ENCODE peak calls at places on chromosome 16, in four cellular contexts. J, M, O and X are unnamed samples.

GRCh38 chr16:89209522-89210044 is 7.9 kb upstream of the ZNF778 start:
- DNase-seq in M (no peak), O (no peak), J (no peak), X (no peak)

GRCh38 chr16:84225126-84225525 is 14.7 kb downstream of the KCNG4 start:
- DNase-seq in M (no peak), O (no peak), J (no peak), X (no peak)

GRCh38 chr16:22683730-22684280 is 130.2 kb upstream of the HS3ST2 start:
- DNase-seq in J (no peak), O (no peak), M (no peak), X (no peak)

GRCh38 chr16:87850009-87851006 is 19.0 kb downstream of the SLC7A5 start:
- DNase-seq in J (peak), O (no peak), M (peak), X (no peak)

GRCh38 chr16:68786685-68787418 is 49.8 kb downstream of the CDH1 start:
- DNase-seq in O (peak), J (no peak), M (peak), X (no peak)

GRCh38 chr16:73232555-73233422 is 184.9 kb upstream of the ZFHX3 start:
- DNase-seq in M (no peak), O (peak), J (no peak), X (no peak)

GRCh38 chr16:17350212-17350611 is 120.5 kb downstream of the XYLT1 start:
- DNase-seq in J (no peak), M (peak), O (no peak), X (no peak)

GRCh38 chr16:89981414-89981813 is 32.9 kb downstream of the DEF8 start:
- DNase-seq in J (no peak), M (no peak), O (no peak), X (no peak)

GRCh38 chr16:2852003-2852730 is 5.8 kb downstream of the PRSS22 start:
- DNase-seq in O (no peak), M (no peak), J (no peak), X (no peak)

GRCh38 chr16:85420501-85421337 is 192.4 kb upstream of the GSE1 start:
- DNase-seq in O (peak), M (peak), J (peak), X (peak)

GRCh38 chr16:2842340-2843000 is 12.4 kb downstream of the ZG16B start:
- DNase-seq in O (no peak), M (peak), J (peak), X (no peak)

GRCh38 chr16:56673916-56674315 is 4.3 kb downstream of the MT1H start:
- DNase-seq in M (peak), J (no peak), O (peak), X (peak)

GRCh38 chr16:68665501-68665900 is 20.4 kb downstream of the CDH3 start:
- DNase-seq in J (no peak), M (peak), O (peak), X (no peak)

GRCh38 chr16:19812986-19813385 is 71.7 kb downstream of the GPRC5B start:
- DNase-seq in M (no peak), O (no peak), J (no peak), X (no peak)

GRCh38 chr16:65249768-65250167 is 127.9 kb upstream of the CDH11 start:
- DNase-seq in O (no peak), M (peak), J (peak), X (no peak)

GRCh38 chr16:31331141-31331764 is 23.7 kb upstream of the ITGAX start:
- DNase-seq in M (no peak), O (no peak), J (no peak), X (no peak)

GRCh38 chr16:70348991-70349390 is 2.3 kb downstream of the DDX19A start:
- DNase-seq in O (no peak), M (peak), J (no peak), X (no peak)

GRCh38 chr16:31713945-31714898 is 159.4 kb upstream of the ZNF267 start:
- DNase-seq in O (peak), M (peak), J (no peak), X (no peak)

GRCh38 chr16:74999208-74999682 is 421 bp downstream of the ZNRF1 start:
- DNase-seq in M (peak), J (peak), O (no peak), X (no peak)

GRCh38 chr16:85162478-85163277 is 50.4 kb upstream of the CIBAR2 start:
- DNase-seq in J (peak), M (peak), O (no peak), X (no peak)

GRCh38 chr16:4098496-4098895 is 17.7 kb downstream of the ADCY9 start:
- DNase-seq in O (no peak), M (no peak), J (no peak), X (no peak)

GRCh38 chr16:49788505-49788904 is 67.4 kb downstream of the ZNF423 start:
- DNase-seq in O (no peak), J (peak), M (peak), X (no peak)

GRCh38 chr16:67528222-67528869 is at the start of gene RIPOR1:
- DNase-seq in M (peak), O (no peak), J (peak), X (peak)

GRCh38 chr16:55297910-55298175 is 26.2 kb upstream of the IRX6 start:
- DNase-seq in M (peak), J (no peak), O (peak), X (no peak)

GRCh38 chr16:80463303-80463702 is 77.5 kb upstream of the DYNLRB2 start:
- DNase-seq in J (no peak), O (no peak), M (no peak), X (no peak)

GRCh38 chr16:50209548-50210265 is 56.6 kb downstream of the TENT4B start:
- DNase-seq in M (no peak), J (peak), O (no peak), X (peak)

GRCh38 chr16:71775949-71776348 is 32.7 kb downstream of the AP1G1 start:
- DNase-seq in M (no peak), J (no peak), O (no peak), X (peak)

GRCh38 chr16:75188832-75189477 is 18.0 kb downstream of the CTRB2 start:
- DNase-seq in J (no peak), O (peak), M (no peak), X (no peak)

GRCh38 chr16:87707097-87707496 is 58.7 kb downstream of the KLHDC4 start:
- DNase-seq in O (no peak), M (no peak), J (no peak), X (no peak)

GRCh38 chr16:19871721-19872120 is 12.9 kb downstream of the GPRC5B start:
- DNase-seq in M (no peak), O (no peak), J (no peak), X (no peak)

GRCh38 chr16:27083861-27084261 is 17.1 kb downstream of the C16orf82 start:
- DNase-seq in M (no peak), O (no peak), J (no peak), X (no peak)

GRCh38 chr16:30399435-30400186 is 4.4 kb downstream of the ZNF48 start:
- DNase-seq in J (no peak), O (no peak), M (peak), X (no peak)

GRCh38 chr16:4743217-4743897 is 9.0 kb downstream of the DNAAF8 start:
- DNase-seq in M (peak), J (peak), O (no peak), X (no peak)

GRCh38 chr16:67966549-67967182 is 1.8 kb downstream of the SLC12A4 start:
- DNase-seq in J (no peak), M (peak), O (peak), X (no peak)

GRCh38 chr16:87395181-87395842 is 3.2 kb downstream of the MAP1LC3B start:
- DNase-seq in J (no peak), M (peak), O (no peak), X (no peak)

GRCh38 chr16:30567991-30568638 is 3.4 kb downstream of the ZNF688 start:
- DNase-seq in J (no peak), O (peak), M (peak), X (peak)

GRCh38 chr16:80725566-80726162 is 78.7 kb downstream of the CDYL2 start:
- DNase-seq in O (no peak), M (no peak), J (no peak), X (no peak)

GRCh38 chr16:66485361-66485760 is 58.3 kb downstream of the BEAN1 start:
- DNase-seq in M (no peak), O (no peak), J (no peak), X (no peak)
- H3K9ac ChIP-seq in M (no peak), O (no peak), J (no peak), X (no peak)

GRCh38 chr16:1466968-1467521 is 7.8 kb downstream of the CLCN7 start:
- DNase-seq in M (no peak), O (peak), J (no peak), X (no peak)
- H3K9ac ChIP-seq in M (no peak), O (no peak), J (no peak), X (no peak)

DNA sequence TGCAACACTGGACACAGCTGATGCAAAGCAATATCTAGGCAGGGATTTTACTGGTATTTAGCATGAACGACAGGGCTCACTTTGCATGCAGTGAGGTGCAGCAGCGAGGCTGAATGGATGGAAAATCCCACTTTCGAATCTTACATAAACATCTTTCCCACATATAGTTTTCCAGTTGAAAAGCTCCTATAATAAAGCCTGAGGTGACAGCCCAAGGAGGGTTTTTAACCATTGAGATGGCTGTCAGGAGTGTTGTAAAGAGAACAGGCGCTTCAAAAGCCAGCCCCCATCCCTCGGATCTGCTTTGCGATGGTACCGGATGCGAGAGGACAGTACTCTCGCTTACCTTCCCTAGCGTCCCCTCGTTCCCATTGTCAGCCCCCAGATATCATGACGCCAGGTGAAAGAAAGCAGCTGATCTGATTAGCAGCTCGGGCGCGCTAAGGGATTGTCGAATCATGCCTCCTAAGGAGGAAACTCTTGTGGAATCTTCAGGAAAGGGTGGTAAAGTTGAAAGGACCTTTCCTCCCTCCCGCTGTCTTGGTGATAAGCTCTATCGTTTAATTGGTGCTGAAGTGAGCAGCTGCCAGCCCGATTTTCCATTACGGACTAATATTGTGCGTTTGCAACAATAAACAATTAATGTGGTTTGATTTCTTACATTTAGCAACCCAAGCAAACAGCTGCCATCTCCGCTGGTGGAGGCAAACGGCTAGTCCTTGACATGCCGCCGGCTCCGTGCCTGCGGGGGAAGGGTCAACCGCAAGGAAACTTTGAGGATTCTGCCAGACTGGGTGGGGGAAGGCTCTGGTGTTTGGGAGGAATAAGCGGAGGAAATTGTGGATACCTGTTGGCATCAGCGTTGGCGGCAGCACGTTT is 1.8 kb downstream of the CDH8 start:
- DNase-seq in O (no peak), M (no peak), J (no peak), X (no peak)
- H3K9ac ChIP-seq in O (no peak), M (no peak), J (no peak), X (no peak)

GRCh38 chr16:53370827-53371226 is 63.4 kb upstream of the RBL2 start:
- DNase-seq in J (no peak), O (no peak), M (no peak), X (no peak)

GRCh38 chr16:53369921-53370320 is 64.3 kb upstream of the RBL2 start:
- DNase-seq in J (no peak), O (peak), M (peak), X (no peak)

GRCh38 chr16:53378138-53378537 is 56.1 kb upstream of the RBL2 start:
- DNase-seq in J (no peak), M (no peak), O (peak), X (no peak)

GRCh38 chr16:53372942-53373871 is 61.1 kb upstream of the RBL2 start:
- DNase-seq in O (peak), M (no peak), J (peak), X (peak)
- H3K9ac ChIP-seq in O (no peak), M (no peak), J (peak), X (peak)

GRCh38 chr16:51557670-51558069 is 406.6 kb upstream of the SALL1 start:
- DNase-seq in M (no peak), J (no peak), O (no peak), X (no peak)
- H3K9ac ChIP-seq in M (no peak), J (no peak), O (no peak), X (no peak)

GRCh38 chr16:81774348-81774747 is 4.7 kb upstream of the PLCG2 start:
- DNase-seq in O (no peak), J (no peak), M (no peak), X (no peak)
- H3K9ac ChIP-seq in O (no peak), J (no peak), M (no peak), X (no peak)

GRCh38 chr16:57802635-57803412 is 533 bp upstream of the KIFC3 start:
- DNase-seq in M (no peak), O (peak), J (no peak), X (no peak)
- H3K9ac ChIP-seq in M (peak), O (no peak), J (peak), X (peak)

GRCh38 chr16:11298143-11298900 is 17.2 kb upstream of the PRM1 start:
- DNase-seq in J (no peak), M (no peak), O (no peak), X (no peak)
- H3K9ac ChIP-seq in J (no peak), M (no peak), O (no peak), X (no peak)

DNA sequence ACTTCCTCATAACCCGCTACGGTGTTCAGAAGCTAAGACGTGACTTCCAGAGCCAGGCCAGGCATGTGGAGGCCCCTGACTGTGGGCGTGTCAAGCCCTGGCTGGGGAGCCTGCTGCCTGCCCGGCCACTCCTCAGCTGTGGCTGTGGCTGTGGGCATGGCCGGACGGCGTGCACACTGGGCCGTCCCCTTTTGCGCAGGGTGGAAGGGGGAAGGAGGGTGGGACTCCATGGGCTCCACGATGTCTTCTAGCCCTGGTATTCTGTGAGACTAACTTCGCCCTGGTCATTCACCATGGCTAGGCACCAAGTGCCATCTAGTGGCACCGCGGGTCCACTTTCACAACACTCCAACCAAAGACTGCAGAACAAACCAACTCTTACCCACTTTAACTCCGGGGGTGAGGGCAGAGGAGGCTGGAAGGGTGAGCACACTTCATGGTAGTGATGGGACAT is 67.9 kb downstream of the N4BP1 start:
- DNase-seq in O (peak), M (peak), J (peak), X (no peak)
- H3K9ac ChIP-seq in O (no peak), M (peak), J (no peak), X (no peak)